ENCODE peak calls at places on chromosomes 7 and 10, in five cellular contexts. T is esophagus squamous epithelium, Z is SK-N-SH, U is tibial artery, Y is body of pancreas. R is an unnamed sample. For H3K4me1 and H3K9me3, the result is how much of the 10 kb centered on the place peaks cover.

GRCh38 chr7:36283171-36283570 is 106.5 kb upstream of the ANLN start:
- DNase-seq in T (no peak), Z (no peak), U (peak), Y (no peak), R (no peak)

GRCh38 chr10:26627320-26627719 is 70.2 kb upstream of the PDSS1 start:
- DNase-seq in T (no peak), Z (no peak), U (no peak), Y (no peak), R (no peak)

GRCh38 chr7:113083132-113083833 is 3.3 kb downstream of the GPR85 start:
- DNase-seq in T (no peak), Z (no peak), U (no peak), Y (no peak), R (no peak)

GRCh38 chr10:11353229-11353896 is 258.1 kb downstream of the USP6NL start:
- DNase-seq in T (no peak), Z (no peak), U (no peak), Y (no peak), R (no peak)

GRCh38 chr7:88278881-88279280 is 27.8 kb downstream of the STEAP4 start:
- DNase-seq in T (no peak), Z (no peak), U (no peak), Y (no peak), R (no peak)

GRCh38 chr7:71308105-71308504 is 176.2 kb downstream of the GALNT17 start:
- DNase-seq in T (no peak), Z (no peak), U (peak), Y (no peak), R (no peak)

GRCh38 chr7:388961-389701 is 99.2 kb downstream of the FOXL3 start:
- DNase-seq in T (no peak), Z (no peak), U (peak), Y (no peak), R (no peak)

GRCh38 chr10:5159126-5159525 is 25.8 kb downstream of the AKR1C8 start:
- DNase-seq in T (no peak), Z (no peak), U (no peak), Y (no peak), R (no peak)

GRCh38 chr7:121503039-121503438 is 106.9 kb upstream of the FAM3C start:
- DNase-seq in T (no peak), Z (no peak), U (no peak), Y (no peak), R (no peak)

GRCh38 chr10:42304341-42304740 is 334.0 kb downstream of the ZNF33B start:
- DNase-seq in T (no peak), Z (no peak), U (no peak), Y (no peak), R (no peak)

GRCh38 chr10:133318494-133319127 is 9.9 kb downstream of the ZNF511 start:
- DNase-seq in T (no peak), Z (peak), U (no peak), Y (peak), R (peak)

GRCh38 chr7:118311121-118311803 is 86.8 kb downstream of the ANKRD7 start:
- DNase-seq in T (no peak), Z (no peak), U (no peak), Y (no peak), R (no peak)

GRCh38 chr10:61621538-61622150 is 41.1 kb upstream of the CABCOCO1 start:
- DNase-seq in T (no peak), Z (no peak), U (no peak), Y (no peak), R (no peak)

GRCh38 chr10:88991161-88991899 is 732 bp downstream of the FAS start:
- DNase-seq in T (no peak), Z (peak), U (peak), Y (peak), R (peak)

GRCh38 chr10:62083413-62083794 is 181.9 kb downstream of the ARID5B start:
- DNase-seq in T (no peak), Z (no peak), U (no peak), Y (no peak), R (no peak)

GRCh38 chr10:53737132-53737531 is 964.5 kb upstream of the MBL2 start:
- DNase-seq in T (no peak), Z (no peak), U (no peak), Y (no peak), R (no peak)

GRCh38 chr10:110857265-110858158 is 14.2 kb upstream of the PDCD4 start:
- DNase-seq in T (no peak), Z (no peak), U (no peak), Y (peak), R (peak)

GRCh38 chr10:25682203-25682950 is 251.7 kb upstream of the MYO3A start:
- DNase-seq in T (no peak), Z (peak), U (no peak), Y (peak), R (peak)

GRCh38 chr10:42985436-42986316 is 91.2 kb upstream of the RET start:
- DNase-seq in T (no peak), Z (no peak), U (peak), Y (peak), R (no peak)

GRCh38 chr10:121774813-121775212 is 153.0 kb downstream of the ATE1 start:
- DNase-seq in T (no peak), Z (no peak), U (no peak), Y (no peak), R (no peak)

GRCh38 chr10:123402656-123403055 is 248.5 kb downstream of the BUB3 start:
- DNase-seq in T (no peak), Z (no peak), U (no peak), Y (no peak), R (no peak)

GRCh38 chr7:1241510-1242128 is 8.9 kb downstream of the UNCX start:
- DNase-seq in T (no peak), Z (no peak), U (no peak), Y (no peak), R (no peak)

GRCh38 chr7:108091461-108091831 is 38.7 kb downstream of the LAMB4 start:
- DNase-seq in T (no peak), Z (no peak), U (no peak), Y (no peak), R (no peak)

GRCh38 chr10:99331207-99331803 is 2.1 kb downstream of the CNNM1 start:
- DNase-seq in T (no peak), Z (no peak), U (no peak), Y (no peak), R (no peak)

GRCh38 chr10:121449457-121450045 is 148.7 kb downstream of the FGFR2 start:
- DNase-seq in T (no peak), Z (no peak), U (peak), Y (peak), R (no peak)

GRCh38 chr7:138832966-138833365 is 35.0 kb upstream of the ATP6V0A4 start:
- DNase-seq in T (no peak), Z (no peak), U (no peak), Y (no peak), R (no peak)

GRCh38 chr7:141674702-141675101 is 27.3 kb downstream of the DENND11 start:
- DNase-seq in T (no peak), Z (peak), U (no peak), Y (no peak), R (no peak)

GRCh38 chr7:149459540-149460433 is 1.1 kb downstream of the ZNF777 start:
- DNase-seq in T (no peak), Z (peak), U (no peak), Y (no peak), R (no peak)

GRCh38 chr10:32909461-32909860 is 48.6 kb downstream of the ITGB1 start:
- DNase-seq in T (no peak), Z (no peak), U (no peak), Y (no peak), R (no peak)

GRCh38 chr10:31687545-31688482 is 240.8 kb downstream of the ARHGAP12 start:
- DNase-seq in T (no peak), Z (no peak), U (no peak), Y (no peak), R (no peak)

GRCh38 chr7:93923291-93923690 is 1.8 kb downstream of the GNG11 start:
- DNase-seq in T (no peak), Z (no peak), U (no peak), Y (no peak), R (no peak)

GRCh38 chr10:118423800-118424479 is 81.8 kb upstream of the FAM204A start:
- DNase-seq in T (no peak), Z (peak), U (peak), Y (peak), R (peak)

GRCh38 chr7:68425377-68425776 is 1172.9 kb upstream of the AUTS2 start:
- DNase-seq in T (no peak), Z (no peak), U (no peak), Y (no peak), R (peak)

GRCh38 chr7:3157541-3158287 is 114.0 kb upstream of the CARD11 start:
- DNase-seq in T (no peak), Z (no peak), U (no peak), Y (no peak), R (no peak)

GRCh38 chr7:106640368-106641141 is 20.4 kb downstream of the CCDC71L start:
- DNase-seq in T (no peak), Z (no peak), U (no peak), Y (no peak), R (no peak)

GRCh38 chr10:8319704-8320103 is 265.2 kb downstream of the GATA3 start:
- DNase-seq in T (no peak), Z (no peak), U (no peak), Y (no peak), R (no peak)

GRCh38 chr10:87837445-87837844 is 19.4 kb upstream of the ATAD1 start:
- DNase-seq in T (no peak), Z (no peak), U (no peak), Y (no peak), R (no peak)

GRCh38 chr7:22672892-22673637 is 53.9 kb upstream of the IL6 start:
- DNase-seq in T (no peak), Z (no peak), U (no peak), Y (no peak), R (no peak)
- H3K4me1 ChIP-seq in T (under half), Z (under half), U (under half), Y (under half), R (under half)

GRCh38 chr10:128823201-128823600 is 643.8 kb upstream of the MGMT start:
- DNase-seq in T (no peak), Z (no peak), U (no peak), Y (no peak), R (no peak)
- H3K9me3 ChIP-seq in T (under half), Z (under half), U (under half), Y (under half), R (under half)

GRCh38 chr10:71431216-71431944 is 34.7 kb downstream of the CDH23 start:
- DNase-seq in T (no peak), Z (peak), U (no peak), Y (no peak), R (no peak)

GRCh38 chr10:71433983-71434744 is 37.4 kb downstream of the CDH23 start:
- DNase-seq in T (no peak), Z (peak), U (no peak), Y (no peak), R (no peak)

GRCh38 chr10:71433116-71433982 is 36.6 kb downstream of the CDH23 start:
- DNase-seq in T (no peak), Z (peak), U (no peak), Y (no peak), R (no peak)

GRCh38 chr10:71429929-71430328 is 33.2 kb downstream of the CDH23 start:
- DNase-seq in T (no peak), Z (peak), U (no peak), Y (no peak), R (no peak)

GRCh38 chr10:71431945-71432905 is 35.5 kb downstream of the CDH23 start:
- DNase-seq in T (no peak), Z (peak), U (no peak), Y (no peak), R (no peak)
- TF ChIP-seq CTCF in T (no peak), Z (no peak), U (no peak), Y (no peak), R (peak)

DNA sequence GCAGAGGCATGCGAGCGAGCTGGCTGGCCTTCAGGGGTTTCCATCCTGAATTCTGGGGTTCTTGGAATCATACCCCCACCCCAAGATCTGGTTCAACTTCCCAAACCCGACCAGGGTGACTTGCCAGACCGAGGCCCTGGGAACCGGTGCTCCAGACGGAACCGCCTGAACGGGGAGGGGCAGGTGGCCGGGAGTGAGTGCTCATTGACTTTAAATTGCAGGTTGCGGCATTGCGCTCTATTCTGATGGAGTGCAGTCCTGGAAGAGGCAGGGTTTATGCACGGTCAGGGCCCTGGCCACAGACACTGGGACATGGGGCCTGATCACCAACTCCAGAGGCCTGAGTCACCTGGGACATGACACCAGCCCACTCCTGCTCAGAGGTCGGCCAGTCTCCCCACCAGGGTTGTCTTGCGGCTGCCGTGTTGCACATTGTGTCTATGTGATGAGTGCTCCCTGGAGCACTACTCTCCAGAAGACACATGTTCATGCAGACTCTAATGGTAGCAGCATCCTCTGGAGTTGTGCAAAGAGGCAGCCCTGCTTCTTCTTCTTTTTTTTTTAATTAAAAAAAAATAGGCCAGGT is 5.8 kb upstream of the DDIT4 start:
- DNase-seq in T (no peak), Z (no peak), U (no peak), Y (no peak), R (no peak)
- H3K4me1 ChIP-seq in T (under half), Z (under half), U (under half), Y (under half), R (under half)

DNA sequence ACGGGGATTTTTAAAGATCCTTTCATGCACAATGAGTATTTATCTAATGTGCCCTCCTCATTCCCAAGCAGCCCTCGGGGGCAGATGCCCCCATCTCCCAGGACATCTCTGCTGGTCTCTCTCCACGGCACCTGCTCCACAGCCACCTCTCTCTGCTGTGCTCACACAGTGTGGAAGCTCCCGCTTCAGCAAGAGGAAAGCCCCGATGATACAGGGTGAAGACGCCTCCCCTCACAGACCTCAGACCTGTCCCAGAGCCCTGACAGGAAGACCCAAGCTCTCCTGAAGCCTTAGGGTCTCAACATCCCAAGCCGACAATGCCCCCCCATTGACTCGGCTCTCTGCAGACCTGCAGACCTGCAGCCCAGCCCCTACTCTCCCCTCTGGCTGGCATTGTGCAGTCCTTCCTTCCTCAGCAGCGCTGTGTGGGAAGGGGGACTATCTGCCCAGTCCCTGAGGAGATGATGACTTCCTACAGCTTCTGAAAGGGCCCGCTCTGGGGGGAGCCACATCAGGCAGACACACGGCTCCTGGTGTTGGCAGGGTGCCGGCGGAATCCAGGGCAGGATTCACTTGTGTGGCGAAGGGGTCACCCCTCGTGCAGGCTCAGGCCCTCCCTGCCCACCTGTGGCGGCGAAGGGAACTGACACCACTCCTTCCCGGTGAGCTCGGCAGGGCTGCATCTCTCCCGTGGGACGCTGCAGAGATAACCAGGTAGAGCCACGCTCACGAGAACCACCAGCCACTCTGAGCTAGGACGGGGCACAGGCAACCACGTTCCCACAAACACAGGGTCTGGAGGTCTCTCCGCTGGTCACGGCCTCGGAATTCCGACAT is 61.8 kb downstream of the PTPRN2 start:
- DNase-seq in T (no peak), Z (no peak), U (no peak), Y (no peak), R (peak)
- H3K9me3 ChIP-seq in T (under half), Z (under half), U (under half), Y (under half), R (under half)